ENCODE peak calls at places on chromosome 1, in nine cellular contexts. J, C, B, U, T, H, Z, L and D are unnamed samples.

GRCh38 chr1:94514095-94514727 is 27.3 kb downstream of the F3 start:
- DNase-seq in H (peak), L (no peak), Z (no peak), U (no peak), B (no peak), T (peak), J (peak), C (no peak), D (no peak)

GRCh38 chr1:1196431-1197187 is 9.8 kb downstream of the TNFRSF18 start:
- DNase-seq in T (no peak), U (no peak), B (no peak), L (no peak), H (no peak), J (no peak), C (no peak), Z (no peak), D (no peak)

GRCh38 chr1:16173447-16174260 is 17.8 kb upstream of the EPHA2 start:
- DNase-seq in J (no peak), B (no peak), U (no peak), T (no peak), L (no peak), C (no peak), Z (no peak), H (peak), D (no peak)

GRCh38 chr1:196412326-196412725 is 195.9 kb downstream of the KCNT2 start:
- DNase-seq in C (no peak), J (no peak), T (no peak), U (no peak), H (no peak), L (no peak), Z (no peak), B (no peak), D (no peak)

GRCh38 chr1:199123615-199124014 is 484.8 kb downstream of the PTPRC start:
- DNase-seq in B (no peak), U (peak), T (no peak), J (no peak), Z (no peak), L (no peak), H (peak), C (no peak), D (no peak)

GRCh38 chr1:51237714-51238403 is 1.8 kb downstream of the RNF11 start:
- DNase-seq in C (no peak), J (no peak), B (no peak), L (no peak), Z (peak), U (no peak), T (peak), H (peak), D (peak)

GRCh38 chr1:41245659-41246058 is 3.6 kb upstream of the SCMH1 start:
- DNase-seq in J (no peak), T (no peak), C (no peak), H (no peak), Z (no peak), U (no peak), B (no peak), L (no peak), D (no peak)

GRCh38 chr1:110286564-110286963 is 52.6 kb upstream of the RBM15 start:
- DNase-seq in C (no peak), T (no peak), J (no peak), Z (no peak), U (no peak), L (no peak), H (no peak), B (no peak), D (no peak)

GRCh38 chr1:229139320-229139719 is 131.6 kb upstream of the RAB4A start:
- DNase-seq in Z (no peak), H (no peak), J (no peak), L (no peak), C (no peak), U (no peak), T (no peak), B (no peak), D (peak)

GRCh38 chr1:64135501-64136245 is 67.8 kb upstream of the UBE2U start:
- DNase-seq in Z (no peak), C (no peak), U (no peak), J (no peak), B (no peak), L (no peak), H (no peak), T (no peak), D (no peak)

GRCh38 chr1:57307382-57307781 is 116.5 kb downstream of the DAB1 start:
- DNase-seq in J (no peak), T (no peak), Z (no peak), H (peak), C (peak), B (peak), U (peak), L (peak), D (no peak)

GRCh38 chr1:42998381-42998780 is 39.7 kb upstream of the SLC2A1 start:
- DNase-seq in T (no peak), J (no peak), B (no peak), U (peak), C (no peak), L (no peak), H (no peak), Z (no peak), D (no peak)

GRCh38 chr1:1540817-1541628 is 599 bp upstream of the TMEM240 start:
- DNase-seq in Z (no peak), L (no peak), T (no peak), H (no peak), U (no peak), J (no peak), B (no peak), C (no peak), D (no peak)

GRCh38 chr1:204493145-204493881 is 1.3 kb downstream of the PIK3C2B start:
- DNase-seq in U (no peak), H (peak), B (no peak), C (peak), Z (peak), T (no peak), J (peak), L (peak), D (no peak)

GRCh38 chr1:144101397-144102050 is 129.7 kb upstream of the FAM72C start:
- DNase-seq in Z (peak), U (no peak), B (peak), J (no peak), C (peak), T (no peak), H (peak), L (peak), D (no peak)

GRCh38 chr1:41365772-41366427 is 4.7 kb downstream of the FOXO6 start:
- DNase-seq in B (no peak), U (no peak), J (peak), C (peak), T (peak), Z (no peak), L (no peak), H (no peak), D (peak)

GRCh38 chr1:43540653-43541071 is 10.0 kb downstream of the PTPRF start:
- DNase-seq in B (no peak), H (no peak), L (no peak), U (no peak), T (peak), C (no peak), Z (peak), J (no peak), D (no peak)

GRCh38 chr1:22814176-22815042 is 103.8 kb downstream of the EPHB2 start:
- DNase-seq in J (peak), L (no peak), H (peak), B (no peak), U (peak), C (no peak), T (peak), Z (no peak), D (no peak)

GRCh38 chr1:203475012-203475981 is at the start of gene PRELP:
- DNase-seq in H (peak), L (no peak), C (no peak), T (peak), B (no peak), Z (peak), J (no peak), U (no peak), D (no peak)

GRCh38 chr1:50710099-50710498 is 250.0 kb downstream of the FAF1 start:
- DNase-seq in L (no peak), H (no peak), U (no peak), C (no peak), B (no peak), J (no peak), Z (no peak), T (no peak), D (no peak)

GRCh38 chr1:61636814-61637213 is 88.1 kb downstream of the TM2D1 start:
- DNase-seq in L (no peak), T (no peak), H (no peak), J (no peak), Z (no peak), U (no peak), C (no peak), B (no peak), D (no peak)

GRCh38 chr1:173287785-173288184 is 80.7 kb upstream of the TNFSF4 start:
- DNase-seq in L (no peak), H (no peak), B (no peak), U (no peak), J (no peak), C (no peak), T (no peak), Z (no peak), D (no peak)

GRCh38 chr1:2135425-2135824 is 59.1 kb downstream of the FAAP20 start:
- DNase-seq in J (no peak), C (no peak), L (no peak), H (peak), T (no peak), B (no peak), U (no peak), Z (peak), D (no peak)

GRCh38 chr1:107532318-107532717 is 391.5 kb downstream of the NTNG1 start:
- DNase-seq in T (no peak), Z (no peak), B (no peak), H (no peak), C (no peak), L (no peak), U (no peak), J (peak), D (peak)

GRCh38 chr1:227947678-227948492 is at the start of gene WNT9A:
- DNase-seq in T (no peak), C (no peak), L (no peak), H (peak), Z (peak), U (no peak), J (peak), B (no peak), D (no peak)

GRCh38 chr1:20449736-20450311 is 36.2 kb downstream of the CAMK2N1 start:
- DNase-seq in L (no peak), U (peak), H (no peak), J (no peak), C (no peak), T (no peak), B (no peak), Z (no peak), D (no peak)